ENCODE peak calls at places on chromosomes 7 and 10, in six cellular contexts. One of them, this sample, is unnamed. For H3K4me1, the result is how much of the 10 kb centered on the place peaks cover.

GRCh38 chr7:129664029-129665012 is 52.8 kb downstream of the NRF1 start:
- DNase-seq in left ventricle myocardium inferior: no peak
- DNase-seq in PC-3: peak
- DNase-seq in psoas muscle: no peak
- DNase-seq in right cardiac atrium: no peak
- DNase-seq in body of pancreas: no peak
- DNase-seq in this sample: no peak

GRCh38 chr7:100472854-100473499 is 6.0 kb downstream of the TSC22D4 start:
- DNase-seq in psoas muscle: no peak
- DNase-seq in PC-3: no peak
- DNase-seq in body of pancreas: peak
- DNase-seq in left ventricle myocardium inferior: peak
- DNase-seq in right cardiac atrium: peak
- DNase-seq in this sample: peak

GRCh38 chr7:87218941-87219544 is 489 bp downstream of the TMEM243 start:
- DNase-seq in body of pancreas: peak
- DNase-seq in right cardiac atrium: peak
- DNase-seq in left ventricle myocardium inferior: peak
- DNase-seq in psoas muscle: peak
- DNase-seq in PC-3: peak
- DNase-seq in this sample: peak

GRCh38 chr7:143384148-143384547 is 3.0 kb downstream of the ZYX start:
- DNase-seq in body of pancreas: no peak
- DNase-seq in psoas muscle: no peak
- DNase-seq in PC-3: no peak
- DNase-seq in left ventricle myocardium inferior: no peak
- DNase-seq in right cardiac atrium: no peak
- DNase-seq in this sample: no peak

GRCh38 chr10:99913831-99914235 is 95.9 kb downstream of the DNMBP start:
- DNase-seq in PC-3: no peak
- DNase-seq in psoas muscle: no peak
- DNase-seq in body of pancreas: peak
- DNase-seq in left ventricle myocardium inferior: no peak
- DNase-seq in right cardiac atrium: peak
- DNase-seq in this sample: no peak

GRCh38 chr10:119849031-119849789 is 23.4 kb downstream of the MCMBP start:
- DNase-seq in body of pancreas: no peak
- DNase-seq in PC-3: no peak
- DNase-seq in psoas muscle: no peak
- DNase-seq in right cardiac atrium: no peak
- DNase-seq in left ventricle myocardium inferior: no peak
- DNase-seq in this sample: no peak

GRCh38 chr10:89515031-89515841 is 20.2 kb downstream of the SLC16A12 start:
- DNase-seq in psoas muscle: no peak
- DNase-seq in body of pancreas: peak
- DNase-seq in PC-3: no peak
- DNase-seq in right cardiac atrium: no peak
- DNase-seq in left ventricle myocardium inferior: no peak
- DNase-seq in this sample: no peak

GRCh38 chr10:43390791-43391190 is 18.2 kb downstream of the HNRNPF start:
- DNase-seq in right cardiac atrium: no peak
- DNase-seq in left ventricle myocardium inferior: no peak
- DNase-seq in body of pancreas: peak
- DNase-seq in psoas muscle: no peak
- DNase-seq in PC-3: peak
- DNase-seq in this sample: no peak

GRCh38 chr10:123102673-123103072 is 33.1 kb upstream of the HMX3 start:
- DNase-seq in psoas muscle: no peak
- DNase-seq in body of pancreas: no peak
- DNase-seq in PC-3: no peak
- DNase-seq in left ventricle myocardium inferior: no peak
- DNase-seq in right cardiac atrium: no peak
- DNase-seq in this sample: no peak

GRCh38 chr10:71742301-71743098 is 22.9 kb upstream of the C10orf105 start:
- DNase-seq in PC-3: no peak
- DNase-seq in left ventricle myocardium inferior: no peak
- DNase-seq in psoas muscle: no peak
- DNase-seq in right cardiac atrium: no peak
- DNase-seq in body of pancreas: no peak
- DNase-seq in this sample: no peak

GRCh38 chr7:108630002-108630401 is 60.3 kb downstream of the DNAJB9 start:
- DNase-seq in body of pancreas: peak
- DNase-seq in left ventricle myocardium inferior: no peak
- DNase-seq in right cardiac atrium: no peak
- DNase-seq in psoas muscle: no peak
- DNase-seq in PC-3: no peak
- DNase-seq in this sample: no peak

GRCh38 chr10:70376436-70377378 is 5.7 kb downstream of the LRRC20 start:
- DNase-seq in left ventricle myocardium inferior: no peak
- DNase-seq in body of pancreas: no peak
- DNase-seq in right cardiac atrium: no peak
- DNase-seq in PC-3: peak
- DNase-seq in psoas muscle: no peak
- DNase-seq in this sample: no peak

GRCh38 chr7:157897686-157898085 is 560.9 kb downstream of the DNAJB6 start:
- DNase-seq in psoas muscle: no peak
- DNase-seq in body of pancreas: no peak
- DNase-seq in right cardiac atrium: no peak
- DNase-seq in left ventricle myocardium inferior: no peak
- DNase-seq in PC-3: no peak
- DNase-seq in this sample: no peak

GRCh38 chr7:50739744-50740455 is 42.8 kb downstream of the GRB10 start:
- DNase-seq in right cardiac atrium: no peak
- DNase-seq in psoas muscle: no peak
- DNase-seq in body of pancreas: no peak
- DNase-seq in PC-3: no peak
- DNase-seq in left ventricle myocardium inferior: no peak
- DNase-seq in this sample: no peak

GRCh38 chr7:66348531-66348930 is 143.4 kb downstream of the TPST1 start:
- DNase-seq in right cardiac atrium: no peak
- DNase-seq in psoas muscle: no peak
- DNase-seq in PC-3: no peak
- DNase-seq in body of pancreas: no peak
- DNase-seq in left ventricle myocardium inferior: no peak
- DNase-seq in this sample: no peak

GRCh38 chr10:49647985-49648795 is 31.3 kb upstream of the C10orf53 start:
- DNase-seq in PC-3: no peak
- DNase-seq in left ventricle myocardium inferior: no peak
- DNase-seq in psoas muscle: no peak
- DNase-seq in right cardiac atrium: no peak
- DNase-seq in body of pancreas: no peak
- DNase-seq in this sample: no peak

GRCh38 chr10:76388321-76388720 is 956.9 kb downstream of the LRMDA start:
- DNase-seq in left ventricle myocardium inferior: no peak
- DNase-seq in psoas muscle: no peak
- DNase-seq in right cardiac atrium: no peak
- DNase-seq in body of pancreas: no peak
- DNase-seq in PC-3: no peak
- DNase-seq in this sample: no peak

GRCh38 chr10:86103391-86104101 is 263.0 kb downstream of the GRID1 start:
- DNase-seq in PC-3: no peak
- DNase-seq in body of pancreas: no peak
- DNase-seq in right cardiac atrium: no peak
- DNase-seq in psoas muscle: no peak
- DNase-seq in left ventricle myocardium inferior: no peak
- DNase-seq in this sample: no peak

GRCh38 chr10:36759111-36759805 is 366.1 kb upstream of the ANKRD30A start:
- DNase-seq in psoas muscle: no peak
- DNase-seq in left ventricle myocardium inferior: no peak
- DNase-seq in PC-3: peak
- DNase-seq in body of pancreas: no peak
- DNase-seq in right cardiac atrium: no peak
- DNase-seq in this sample: no peak

GRCh38 chr10:82969405-82969804 is 1094.4 kb downstream of the NRG3 start:
- DNase-seq in psoas muscle: no peak
- DNase-seq in body of pancreas: no peak
- DNase-seq in left ventricle myocardium inferior: no peak
- DNase-seq in right cardiac atrium: no peak
- DNase-seq in PC-3: no peak
- DNase-seq in this sample: no peak

GRCh38 chr10:97422921-97423420 is 3.0 kb upstream of the PGAM1 start:
- DNase-seq in right cardiac atrium: no peak
- DNase-seq in psoas muscle: no peak
- DNase-seq in body of pancreas: no peak
- DNase-seq in PC-3: peak
- DNase-seq in left ventricle myocardium inferior: no peak
- DNase-seq in this sample: no peak

GRCh38 chr10:131996508-131997365 is 15.0 kb upstream of the BNIP3 start:
- DNase-seq in psoas muscle: peak
- DNase-seq in left ventricle myocardium inferior: peak
- DNase-seq in body of pancreas: peak
- DNase-seq in PC-3: no peak
- DNase-seq in right cardiac atrium: peak
- DNase-seq in this sample: no peak

GRCh38 chr10:75201793-75202307 is 8.7 kb upstream of the VDAC2 start:
- DNase-seq in PC-3: peak
- DNase-seq in right cardiac atrium: no peak
- DNase-seq in left ventricle myocardium inferior: no peak
- DNase-seq in psoas muscle: no peak
- DNase-seq in body of pancreas: no peak
- DNase-seq in this sample: no peak

GRCh38 chr7:98289333-98289875 is 7.9 kb downstream of the BRI3 start:
- DNase-seq in body of pancreas: no peak
- DNase-seq in PC-3: no peak
- DNase-seq in psoas muscle: no peak
- DNase-seq in left ventricle myocardium inferior: no peak
- DNase-seq in right cardiac atrium: no peak
- DNase-seq in this sample: no peak
- H3K4me1 ChIP-seq in body of pancreas: half or more
- H3K4me1 ChIP-seq in PC-3: under half
- H3K4me1 ChIP-seq in psoas muscle: under half
- H3K4me1 ChIP-seq in left ventricle myocardium inferior: half or more
- H3K4me1 ChIP-seq in right cardiac atrium: under half
- H3K4me1 ChIP-seq in this sample: under half

DNA sequence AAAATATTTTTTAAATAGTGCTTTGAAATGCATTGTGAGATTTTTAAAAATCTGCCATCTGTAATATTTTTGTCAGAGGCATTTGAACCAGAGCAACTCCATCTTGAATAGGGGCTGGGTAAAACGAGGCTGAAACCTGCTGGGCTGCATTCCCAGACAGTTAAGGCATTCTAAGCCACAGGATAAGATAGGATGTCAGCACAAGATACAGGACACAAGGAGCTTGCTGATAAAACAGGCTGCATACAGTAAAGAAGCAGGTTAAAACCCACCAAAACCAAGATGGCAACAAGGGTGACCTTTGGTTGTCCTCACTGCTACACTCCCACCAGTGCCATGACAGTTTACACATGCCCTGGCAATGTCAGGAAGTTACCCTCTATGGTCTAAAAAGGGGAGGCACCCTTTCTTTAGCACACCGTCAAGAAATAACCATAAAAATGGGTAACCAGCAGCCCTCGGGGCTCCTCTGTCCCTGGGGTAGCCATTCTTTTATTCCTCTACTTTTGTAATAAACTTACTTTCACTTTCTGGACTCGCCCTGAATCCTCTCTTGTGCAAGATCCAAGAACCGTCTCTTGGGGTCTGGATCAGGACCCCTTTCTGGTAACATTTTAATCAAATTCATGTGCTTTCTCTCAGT is 273.7 kb downstream of the SEMA3D start:
- DNase-seq in left ventricle myocardium inferior: no peak
- DNase-seq in body of pancreas: no peak
- DNase-seq in right cardiac atrium: no peak
- DNase-seq in PC-3: peak
- DNase-seq in psoas muscle: no peak
- DNase-seq in this sample: no peak
- H3K4me1 ChIP-seq in left ventricle myocardium inferior: under half
- H3K4me1 ChIP-seq in body of pancreas: under half
- H3K4me1 ChIP-seq in right cardiac atrium: under half
- H3K4me1 ChIP-seq in PC-3: under half
- H3K4me1 ChIP-seq in psoas muscle: under half
- H3K4me1 ChIP-seq in this sample: under half

DNA sequence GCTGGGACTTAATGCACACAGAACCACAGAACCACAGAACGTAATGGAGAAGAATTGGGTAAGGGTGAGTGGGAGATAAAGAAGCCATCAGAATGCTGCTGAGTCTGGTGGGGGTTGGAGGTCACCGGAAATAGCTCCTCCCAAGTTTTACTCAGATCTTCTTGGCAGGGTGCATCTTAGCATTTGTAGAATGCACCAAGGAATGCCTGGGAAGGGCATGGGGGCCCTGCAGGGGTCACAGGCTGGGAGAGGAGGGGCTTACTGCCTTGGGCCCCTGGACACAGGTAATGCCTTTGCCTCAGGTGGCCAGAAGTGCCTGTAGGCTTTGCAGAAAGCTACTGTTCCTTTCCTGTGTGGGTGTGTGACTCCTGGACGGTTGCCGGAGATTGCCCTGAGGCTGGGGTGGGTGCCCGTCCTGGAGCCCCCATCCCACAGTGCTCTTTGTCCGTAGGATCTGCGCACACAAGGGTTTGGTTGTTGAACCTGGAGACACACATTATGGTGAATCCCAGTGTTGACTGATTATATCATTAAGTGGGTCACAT is 55.1 kb downstream of the MGMT start:
- DNase-seq in left ventricle myocardium inferior: no peak
- DNase-seq in PC-3: no peak
- DNase-seq in psoas muscle: no peak
- DNase-seq in body of pancreas: no peak
- DNase-seq in right cardiac atrium: no peak
- DNase-seq in this sample: no peak
- H3K4me1 ChIP-seq in left ventricle myocardium inferior: under half
- H3K4me1 ChIP-seq in PC-3: under half
- H3K4me1 ChIP-seq in psoas muscle: under half
- H3K4me1 ChIP-seq in body of pancreas: under half
- H3K4me1 ChIP-seq in right cardiac atrium: under half
- H3K4me1 ChIP-seq in this sample: under half

GRCh38 chr7:5631752-5632151 is 149.7 kb downstream of the RNF216 start:
- DNase-seq in left ventricle myocardium inferior: no peak
- DNase-seq in psoas muscle: no peak
- DNase-seq in body of pancreas: no peak
- DNase-seq in PC-3: no peak
- DNase-seq in right cardiac atrium: no peak
- DNase-seq in this sample: no peak
- H3K4me1 ChIP-seq in left ventricle myocardium inferior: half or more
- H3K4me1 ChIP-seq in psoas muscle: under half
- H3K4me1 ChIP-seq in body of pancreas: under half
- H3K4me1 ChIP-seq in PC-3: under half
- H3K4me1 ChIP-seq in right cardiac atrium: under half
- H3K4me1 ChIP-seq in this sample: under half

GRCh38 chr10:124712704-124713407 is 31.3 kb downstream of the FAM53B start:
- DNase-seq in PC-3: no peak
- DNase-seq in psoas muscle: no peak
- DNase-seq in body of pancreas: no peak
- DNase-seq in left ventricle myocardium inferior: no peak
- DNase-seq in right cardiac atrium: peak
- DNase-seq in this sample: no peak
- H3K4me1 ChIP-seq in PC-3: under half
- H3K4me1 ChIP-seq in psoas muscle: half or more
- H3K4me1 ChIP-seq in body of pancreas: under half
- H3K4me1 ChIP-seq in left ventricle myocardium inferior: half or more
- H3K4me1 ChIP-seq in right cardiac atrium: under half
- H3K4me1 ChIP-seq in this sample: under half

GRCh38 chr7:1454471-1455065 is 4.7 kb downstream of the MICALL2 start:
- DNase-seq in body of pancreas: peak
- DNase-seq in PC-3: no peak
- DNase-seq in psoas muscle: no peak
- DNase-seq in right cardiac atrium: peak
- DNase-seq in left ventricle myocardium inferior: peak
- DNase-seq in this sample: no peak
- H3K4me1 ChIP-seq in body of pancreas: under half
- H3K4me1 ChIP-seq in PC-3: under half
- H3K4me1 ChIP-seq in psoas muscle: under half
- H3K4me1 ChIP-seq in right cardiac atrium: under half
- H3K4me1 ChIP-seq in left ventricle myocardium inferior: half or more
- H3K4me1 ChIP-seq in this sample: under half